ENCODE peak calls at places on chromosomes 16 and 17, in four cellular contexts. One of them, this sample, is unnamed.
A peak's percentile ranks its signal among the peaks of the same experiment; 100 is the strongest.

GRCh38 chr16:25198021-25198420 is 18.7 kb upstream of the AQP8 start:
- DNase-seq in activated T-cell treated with anti-CD3 and anti-CD28 coated beads for 24 hours: no peak
- DNase-seq in amygdala: no peak
- DNase-seq in right cardiac atrium: no peak
- DNase-seq in this sample: no peak

GRCh38 chr17:31660684-31661083 is 198.4 kb downstream of the COPRS start:
- DNase-seq in activated T-cell treated with anti-CD3 and anti-CD28 coated beads for 24 hours: no peak
- DNase-seq in amygdala: no peak
- DNase-seq in right cardiac atrium: no peak
- DNase-seq in this sample: no peak

GRCh38 chr16:20399185-20399584 is 5.4 kb downstream of the PDILT start:
- DNase-seq in activated T-cell treated with anti-CD3 and anti-CD28 coated beads for 24 hours: no peak
- DNase-seq in amygdala: no peak
- DNase-seq in right cardiac atrium: no peak
- DNase-seq in this sample: no peak

GRCh38 chr16:79838860-79839259 is 238.3 kb upstream of the MAF start:
- DNase-seq in activated T-cell treated with anti-CD3 and anti-CD28 coated beads for 24 hours: no peak
- DNase-seq in amygdala: no peak
- DNase-seq in right cardiac atrium: peak; percentile 63
- DNase-seq in this sample: no peak

GRCh38 chr17:64269687-64270649 is 6.9 kb upstream of the TEX2 start:
- DNase-seq in activated T-cell treated with anti-CD3 and anti-CD28 coated beads for 24 hours: no peak
- DNase-seq in amygdala: no peak
- DNase-seq in right cardiac atrium: no peak
- DNase-seq in this sample: no peak

GRCh38 chr17:63446981-63447687 is 1.0 kb upstream of the CYB561 start:
- DNase-seq in activated T-cell treated with anti-CD3 and anti-CD28 coated beads for 24 hours: peak; percentile 20
- DNase-seq in amygdala: no peak
- DNase-seq in right cardiac atrium: peak; percentile 77
- DNase-seq in this sample: no peak

GRCh38 chr16:3094289-3095027 is 4.6 kb downstream of the ZSCAN10 start:
- DNase-seq in activated T-cell treated with anti-CD3 and anti-CD28 coated beads for 24 hours: no peak
- DNase-seq in amygdala: no peak
- DNase-seq in right cardiac atrium: peak; percentile 44
- DNase-seq in this sample: peak; percentile 84

GRCh38 chr17:63430223-63430622 is 15.9 kb downstream of the CYB561 start:
- DNase-seq in activated T-cell treated with anti-CD3 and anti-CD28 coated beads for 24 hours: no peak
- DNase-seq in amygdala: no peak
- DNase-seq in right cardiac atrium: no peak
- DNase-seq in this sample: no peak

GRCh38 chr16:78122774-78123315 is 23.4 kb downstream of the WWOX start:
- DNase-seq in activated T-cell treated with anti-CD3 and anti-CD28 coated beads for 24 hours: no peak
- DNase-seq in amygdala: no peak
- DNase-seq in right cardiac atrium: peak; percentile 66
- DNase-seq in this sample: no peak

GRCh38 chr16:85664580-85665372 is 24.0 kb downstream of the GINS2 start:
- DNase-seq in activated T-cell treated with anti-CD3 and anti-CD28 coated beads for 24 hours: no peak
- DNase-seq in amygdala: no peak
- DNase-seq in right cardiac atrium: peak; percentile 43
- DNase-seq in this sample: no peak

GRCh38 chr17:80227666-80228065 is 7.4 kb downstream of the SLC26A11 start:
- DNase-seq in activated T-cell treated with anti-CD3 and anti-CD28 coated beads for 24 hours: no peak
- DNase-seq in amygdala: no peak
- DNase-seq in right cardiac atrium: peak; percentile 22
- DNase-seq in this sample: no peak

GRCh38 chr17:17603178-17603894 is 11.8 kb upstream of the PEMT start:
- DNase-seq in activated T-cell treated with anti-CD3 and anti-CD28 coated beads for 24 hours: no peak
- DNase-seq in amygdala: no peak
- DNase-seq in right cardiac atrium: no peak
- DNase-seq in this sample: no peak

GRCh38 chr16:49884033-49884707 is 28.3 kb upstream of the ZNF423 start:
- DNase-seq in activated T-cell treated with anti-CD3 and anti-CD28 coated beads for 24 hours: no peak
- DNase-seq in amygdala: no peak
- DNase-seq in right cardiac atrium: no peak
- DNase-seq in this sample: no peak

GRCh38 chr16:67311607-67312449 is 14.7 kb downstream of the KCTD19 start:
- DNase-seq in activated T-cell treated with anti-CD3 and anti-CD28 coated beads for 24 hours: peak; percentile 80
- DNase-seq in amygdala: no peak
- DNase-seq in right cardiac atrium: peak; percentile 57
- DNase-seq in this sample: no peak

GRCh38 chr17:81713004-81713555 is 996 bp downstream of the SLC25A10 start:
- DNase-seq in activated T-cell treated with anti-CD3 and anti-CD28 coated beads for 24 hours: no peak
- DNase-seq in amygdala: no peak
- DNase-seq in right cardiac atrium: peak; percentile 46
- DNase-seq in this sample: no peak

GRCh38 chr17:7043544-7044268 is at the start of gene SLC16A11:
- DNase-seq in activated T-cell treated with anti-CD3 and anti-CD28 coated beads for 24 hours: no peak
- DNase-seq in amygdala: no peak
- DNase-seq in right cardiac atrium: peak; percentile 81
- DNase-seq in this sample: no peak

GRCh38 chr16:23500212-23500865 is 10.0 kb downstream of the GGA2 start:
- DNase-seq in activated T-cell treated with anti-CD3 and anti-CD28 coated beads for 24 hours: no peak
- DNase-seq in amygdala: no peak
- DNase-seq in right cardiac atrium: no peak
- DNase-seq in this sample: no peak

GRCh38 chr16:56835330-56835729 is 29.7 kb upstream of the SLC12A3 start:
- DNase-seq in activated T-cell treated with anti-CD3 and anti-CD28 coated beads for 24 hours: no peak
- DNase-seq in amygdala: no peak
- DNase-seq in right cardiac atrium: no peak
- DNase-seq in this sample: no peak

GRCh38 chr16:29820271-29820701 is at the start of gene MVP:
- DNase-seq in activated T-cell treated with anti-CD3 and anti-CD28 coated beads for 24 hours: peak; percentile 51
- DNase-seq in amygdala: no peak
- DNase-seq in right cardiac atrium: peak; percentile 89
- DNase-seq in this sample: peak; percentile 77

GRCh38 chr16:67246081-67246944 is 968 bp downstream of the FHOD1 start:
- DNase-seq in activated T-cell treated with anti-CD3 and anti-CD28 coated beads for 24 hours: no peak
- DNase-seq in amygdala: peak; percentile 59
- DNase-seq in right cardiac atrium: peak; percentile 93
- DNase-seq in this sample: peak; percentile 34

GRCh38 chr16:48125888-48126287 is 29.9 kb downstream of the ABCC12 start:
- DNase-seq in activated T-cell treated with anti-CD3 and anti-CD28 coated beads for 24 hours: no peak
- DNase-seq in amygdala: no peak
- DNase-seq in right cardiac atrium: no peak
- DNase-seq in this sample: no peak

GRCh38 chr16:46822270-46822669 is 8.7 kb downstream of the C16orf87 start:
- DNase-seq in activated T-cell treated with anti-CD3 and anti-CD28 coated beads for 24 hours: peak; percentile 29
- DNase-seq in amygdala: peak; percentile 65
- DNase-seq in right cardiac atrium: no peak
- DNase-seq in this sample: no peak

GRCh38 chr17:81020767-81021497 is 14.0 kb upstream of the BAIAP2 start:
- DNase-seq in activated T-cell treated with anti-CD3 and anti-CD28 coated beads for 24 hours: no peak
- DNase-seq in amygdala: no peak
- DNase-seq in right cardiac atrium: peak; percentile 86
- DNase-seq in this sample: no peak

GRCh38 chr16:47732806-47733150 is 271.6 kb downstream of the PHKB start:
- DNase-seq in activated T-cell treated with anti-CD3 and anti-CD28 coated beads for 24 hours: no peak
- DNase-seq in amygdala: no peak
- DNase-seq in right cardiac atrium: no peak
- DNase-seq in this sample: no peak